ENCODE peak calls at places on chromosomes 2 and 18, in nine cellular contexts. H is AG09309, A is ovary, Y is Peyer's patch, S is epithelial cell of esophagus, M is stomach, Z is OCI-LY7, U is MM.1S, F is DND-41. N is an unnamed sample.

GRCh38 chr2:120818441-120818920 is 82.8 kb downstream of the GLI2 start:
- DNase-seq in H (peak; percentile 62), A (peak; percentile 78), Y (peak; percentile 51), S (no peak), M (no peak), Z (no peak), U (no peak), F (no peak), N (no peak)

GRCh38 chr2:100882645-100883613 is 63.0 kb downstream of the NPAS2 start:
- DNase-seq in H (no peak), A (no peak), Y (peak; percentile 69), S (peak; percentile 90), M (peak; percentile 28), Z (no peak), U (no peak), F (no peak), N (peak; percentile 53)

GRCh38 chr2:111052621-111053020 is 68.1 kb upstream of the BCL2L11 start:
- DNase-seq in H (no peak), A (no peak), Y (no peak), S (no peak), M (no peak), Z (no peak), U (no peak), F (no peak), N (no peak)

GRCh38 chr18:8610442-8610801 is 1.2 kb downstream of the RAB12 start:
- DNase-seq in H (no peak), A (no peak), Y (no peak), S (no peak), M (no peak), Z (peak; percentile 18), U (peak; percentile 24), F (no peak), N (peak; percentile 52)

GRCh38 chr2:58435246-58435645 is 194.1 kb upstream of the FANCL start:
- DNase-seq in H (no peak), A (no peak), Y (no peak), S (no peak), M (no peak), Z (no peak), U (no peak), F (no peak), N (no peak)

GRCh38 chr2:112936927-112937232 is 25.9 kb downstream of the IL37 start:
- DNase-seq in H (no peak), A (no peak), Y (no peak), S (no peak), M (no peak), Z (no peak), U (no peak), F (no peak), N (no peak)

GRCh38 chr2:11348209-11348749 is 3.8 kb upstream of the ROCK2 start:
- DNase-seq in H (no peak), A (no peak), Y (no peak), S (no peak), M (peak; percentile 72), Z (no peak), U (no peak), F (no peak), N (no peak)

GRCh38 chr2:212815453-212815852 is 276.9 kb upstream of the ERBB4 start:
- DNase-seq in H (no peak), A (no peak), Y (no peak), S (no peak), M (no peak), Z (no peak), U (no peak), F (peak; percentile 51), N (peak; percentile 40)

GRCh38 chr2:65456074-65456473 is 23.7 kb upstream of the SPRED2 start:
- DNase-seq in H (no peak), A (no peak), Y (no peak), S (peak; percentile 82), M (no peak), Z (no peak), U (no peak), F (no peak), N (no peak)

GRCh38 chr2:66405473-66405872 is 29.5 kb upstream of the MEIS1 start:
- DNase-seq in H (no peak), A (no peak), Y (no peak), S (no peak), M (no peak), Z (no peak), U (no peak), F (no peak), N (no peak)

GRCh38 chr18:57797209-57797651 is 5.9 kb downstream of the ATP8B1 start:
- DNase-seq in H (no peak), A (no peak), Y (peak; percentile 83), S (no peak), M (peak; percentile 83), Z (no peak), U (no peak), F (peak; percentile 15), N (no peak)

GRCh38 chr2:219598308-219599078 is 836 bp downstream of the STK11IP start:
- DNase-seq in H (no peak), A (no peak), Y (no peak), S (no peak), M (no peak), Z (no peak), U (no peak), F (no peak), N (no peak)

GRCh38 chr2:110157153-110157793 is 41.7 kb upstream of the MALL start:
- DNase-seq in H (peak; percentile 50), A (no peak), Y (no peak), S (peak; percentile 79), M (no peak), Z (peak; percentile 13), U (peak; percentile 68), F (peak; percentile 35), N (peak; percentile 54)

GRCh38 chr2:17388790-17389189 is 129.4 kb downstream of the RAD51AP2 start:
- DNase-seq in H (no peak), A (no peak), Y (no peak), S (peak; percentile 47), M (no peak), Z (no peak), U (no peak), F (no peak), N (no peak)

DNA sequence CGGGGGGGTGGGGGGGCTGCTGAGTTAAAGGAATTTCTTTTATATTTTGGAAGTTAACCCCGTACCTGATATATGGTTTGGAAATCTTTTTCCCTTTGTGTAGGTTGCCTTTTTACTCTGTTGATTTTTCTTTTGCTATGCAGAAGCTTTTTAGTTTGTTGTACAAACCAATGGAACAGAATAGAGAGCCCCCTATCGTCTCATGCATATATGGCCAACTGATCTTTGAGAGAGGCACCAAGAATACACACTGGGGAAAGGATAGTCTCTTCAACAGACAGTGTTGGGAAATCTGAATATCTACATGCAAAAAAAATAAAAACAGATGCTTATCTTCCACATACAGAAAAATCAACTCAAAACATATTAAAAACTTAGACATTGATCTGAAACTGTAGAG is 647.8 kb upstream of the KLHL29 start:
- DNase-seq in H (no peak), A (no peak), Y (no peak), S (no peak), M (no peak), Z (no peak), U (no peak), F (no peak), N (no peak)
- TF ChIP-seq CTCF in H (no peak), A (no peak), Y (no peak), S (no peak), M (no peak), Z (peak; percentile 52), U (no peak), F (peak; percentile 23), N (peak; percentile 2)

GRCh38 chr2:160199683-160200389 is at the start of gene ITGB6:
- DNase-seq in H (no peak), A (no peak), Y (no peak), S (peak; percentile 53), M (no peak), Z (no peak), U (no peak), F (no peak), N (no peak)
- H3K4me3 ChIP-seq in H (no peak within 1 kb of the TSS), A (no peak within 1 kb of the TSS), Y (peak within 1 kb of the TSS; percentile 41), S (peak within 1 kb of the TSS; percentile 66), M (peak within 1 kb of the TSS; percentile 28), Z (no peak within 1 kb of the TSS), U (no peak within 1 kb of the TSS), F (no peak within 1 kb of the TSS), N (no peak within 1 kb of the TSS)

GRCh38 chr2:239398536-239398935 is 2.3 kb downstream of the HDAC4 start:
- DNase-seq in H (no peak), A (no peak), Y (peak; percentile 29), S (no peak), M (no peak), Z (no peak), U (no peak), F (peak; percentile 41), N (no peak)

GRCh38 chr2:239394978-239395377 is 5.8 kb downstream of the HDAC4 start:
- DNase-seq in H (no peak), A (peak; percentile 4), Y (no peak), S (no peak), M (no peak), Z (no peak), U (no peak), F (no peak), N (no peak)

GRCh38 chr2:239397856-239398470 is 2.9 kb downstream of the HDAC4 start:
- DNase-seq in H (no peak), A (no peak), Y (no peak), S (no peak), M (no peak), Z (no peak), U (no peak), F (peak; percentile 38), N (no peak)

GRCh38 chr2:239395524-239395923 is 5.3 kb downstream of the HDAC4 start:
- DNase-seq in H (no peak), A (no peak), Y (no peak), S (no peak), M (no peak), Z (no peak), U (no peak), F (no peak), N (no peak)

GRCh38 chr2:239396881-239397681 is 3.7 kb downstream of the HDAC4 start:
- DNase-seq in H (no peak), A (no peak), Y (peak; percentile 33), S (peak; percentile 14), M (peak; percentile 48), Z (peak; percentile 54), U (no peak), F (peak; percentile 74), N (peak; percentile 26)
- TF ChIP-seq CTCF in H (no peak), A (no peak), Y (no peak), S (peak; percentile 32), M (no peak), Z (peak; percentile 54), U (no peak), F (peak; percentile 71), N (peak; percentile 32)

GRCh38 chr2:38597115-38597514 is 5.6 kb downstream of the HNRNPLL start:
- DNase-seq in H (no peak), A (no peak), Y (no peak), S (no peak), M (no peak), Z (no peak), U (no peak), F (no peak), N (no peak)

GRCh38 chr2:38598991-38599295 is 3.8 kb downstream of the HNRNPLL start:
- DNase-seq in H (no peak), A (no peak), Y (no peak), S (peak; percentile 49), M (no peak), Z (no peak), U (no peak), F (no peak), N (no peak)

GRCh38 chr2:38600242-38600891 is 2.4 kb downstream of the HNRNPLL start:
- DNase-seq in H (no peak), A (no peak), Y (no peak), S (peak; percentile 27), M (no peak), Z (no peak), U (no peak), F (peak; percentile 48), N (no peak)

GRCh38 chr2:38599706-38600105 is 3.0 kb downstream of the HNRNPLL start:
- DNase-seq in H (no peak), A (no peak), Y (no peak), S (no peak), M (no peak), Z (no peak), U (no peak), F (no peak), N (no peak)

GRCh38 chr2:38598200-38598990 is 4.3 kb downstream of the HNRNPLL start:
- DNase-seq in H (no peak), A (no peak), Y (no peak), S (no peak), M (no peak), Z (no peak), U (no peak), F (no peak), N (no peak)
- H3K4me3 ChIP-seq in H (no peak overlapping the region), A (no peak overlapping the region), Y (no peak overlapping the region), S (no peak overlapping the region), M (peak overlapping the region; percentile 18), Z (no peak overlapping the region), U (no peak overlapping the region), F (no peak overlapping the region), N (no peak overlapping the region)